ENCODE peak calls at places on chromosomes 1 and 21, in six cellular contexts. M is upper lobe of left lung, Q is HCT116, I is K562, J is HepG2, W is GM12878. V is an unnamed sample.

GRCh38 chr1:9362488-9362887 is 69.8 kb downstream of the SPSB1 start:
- ATAC-seq in M (no peak), Q (no peak), I (no peak), J (no peak), W (no peak), V (no peak)

GRCh38 chr1:63774617-63775417 is 1.0 kb downstream of the ROR1 start:
- ATAC-seq in M (peak; percentile 17), Q (no peak), I (no peak), J (peak; percentile 28), W (no peak), V (peak; percentile 43)

GRCh38 chr21:28872218-28872617 is 120.5 kb downstream of the LTN1 start:
- ATAC-seq in M (no peak), Q (no peak), I (no peak), J (no peak), W (no peak), V (no peak)

GRCh38 chr1:179800481-179800880 is 57.4 kb downstream of the FAM163A start:
- ATAC-seq in M (no peak), Q (no peak), I (no peak), J (no peak), W (no peak), V (no peak)

GRCh38 chr1:225366552-225366951 is 61.3 kb downstream of the LBR start:
- ATAC-seq in M (no peak), Q (no peak), I (peak; percentile 53), J (no peak), W (no peak), V (no peak)

GRCh38 chr21:38486221-38486620 is 12.1 kb downstream of the ERG start:
- ATAC-seq in M (peak; percentile 54), Q (no peak), I (no peak), J (no peak), W (no peak), V (no peak)

GRCh38 chr1:169701261-169701802 is 10.1 kb downstream of the SELL start:
- ATAC-seq in M (no peak), Q (no peak), I (no peak), J (no peak), W (no peak), V (no peak)

GRCh38 chr1:166870584-166870983 is 5.5 kb downstream of the TADA1 start:
- ATAC-seq in M (no peak), Q (no peak), I (no peak), J (peak; percentile 47), W (peak; percentile 15), V (no peak)

GRCh38 chr1:13541435-13542215 is 27.8 kb upstream of the LRRC38 start:
- ATAC-seq in M (no peak), Q (no peak), I (no peak), J (no peak), W (peak; percentile 55), V (no peak)

GRCh38 chr1:219773110-219773509 is 155.2 kb downstream of the SLC30A10 start:
- ATAC-seq in M (no peak), Q (no peak), I (no peak), J (no peak), W (no peak), V (no peak)

GRCh38 chr21:20257052-20257451 is 741.2 kb upstream of the NCAM2 start:
- ATAC-seq in M (no peak), Q (no peak), I (peak; percentile 63), J (no peak), W (no peak), V (no peak)

GRCh38 chr1:204493882-204494280 is 724 bp downstream of the PIK3C2B start:
- ATAC-seq in M (peak; percentile 90), Q (peak; percentile 58), I (peak; percentile 61), J (peak; percentile 80), W (peak; percentile 56), V (peak; percentile 47)

GRCh38 chr21:45074048-45074817 is at the start of gene ADARB1:
- ATAC-seq in M (peak; percentile 54), Q (peak; percentile 78), I (peak; percentile 80), J (peak; percentile 67), W (peak; percentile 43), V (peak; percentile 88)
- TF ChIP-seq POLR2AphosphoS5 in M (no peak), Q (peak; percentile 87), I (peak; percentile 92), J (peak; percentile 85), W (no peak), V (peak; percentile 70)

GRCh38 chr1:16207318-16208269 is 4.9 kb downstream of the ARHGEF19 start:
- ATAC-seq in M (no peak), Q (peak; percentile 53), I (no peak), J (no peak), W (no peak), V (no peak)

GRCh38 chr1:16205333-16205671 is 7.2 kb downstream of the ARHGEF19 start:
- ATAC-seq in M (no peak), Q (no peak), I (no peak), J (peak; percentile 1), W (no peak), V (no peak)

GRCh38 chr1:16205891-16206546 is 6.4 kb downstream of the ARHGEF19 start:
- ATAC-seq in M (no peak), Q (peak; percentile 5), I (peak; percentile 34), J (peak; percentile 30), W (peak; percentile 27), V (peak; percentile 19)

GRCh38 chr1:16208270-16208987 is 4.0 kb downstream of the ARHGEF19 start:
- ATAC-seq in M (no peak), Q (peak; percentile 18), I (no peak), J (no peak), W (no peak), V (no peak)

DNA sequence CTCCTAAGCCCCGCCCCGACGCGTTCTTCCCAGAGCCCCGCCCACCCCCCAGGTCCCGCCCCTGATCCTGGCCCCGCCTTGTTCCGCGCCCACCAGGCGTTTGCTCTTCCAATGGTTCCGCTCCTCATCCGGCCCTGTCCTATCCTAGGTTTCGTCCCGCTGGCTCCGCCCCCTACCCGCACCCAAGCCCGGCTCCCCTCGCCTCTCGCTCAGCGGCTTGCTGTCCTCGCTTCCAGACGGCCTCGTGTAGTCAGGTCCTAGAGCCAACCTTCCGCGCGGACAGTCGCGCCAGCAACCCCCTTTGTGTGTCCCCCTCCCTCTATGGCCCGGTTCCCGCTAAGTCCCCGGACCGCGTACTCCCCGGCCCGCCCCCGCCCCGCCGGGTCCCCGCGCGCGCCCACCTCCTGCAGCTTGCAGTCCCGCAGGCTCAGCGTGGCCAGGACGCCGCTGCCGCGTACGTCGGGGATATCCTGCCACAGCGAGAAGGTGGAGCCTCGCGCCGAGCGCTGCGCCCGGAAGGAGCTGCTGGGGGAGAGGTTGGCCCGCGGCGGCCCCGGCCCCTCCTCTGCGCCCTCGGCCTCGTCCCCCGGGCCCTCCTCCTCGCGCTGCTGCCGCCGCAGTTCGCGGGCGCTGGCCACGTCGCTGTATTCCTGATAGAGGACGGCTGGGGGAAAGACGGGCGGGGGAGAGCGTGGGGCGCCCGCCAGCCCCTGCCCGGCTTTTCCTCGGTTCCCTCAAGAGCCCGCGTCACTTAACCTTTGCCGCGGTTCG is 5.7 kb downstream of the ARHGEF19 start:
- ATAC-seq in M (peak; percentile 97), Q (peak; percentile 84), I (peak; percentile 94), J (peak; percentile 91), W (peak; percentile 93), V (peak; percentile 96)
- TF ChIP-seq POLR2A in M (no peak), Q (peak; percentile 63), I (peak; percentile 97), J (peak; percentile 74), W (peak; percentile 87), V (peak; percentile 44)

GRCh38 chr21:18468775-18469174 is 65.2 kb upstream of the TMPRSS15 start:
- ATAC-seq in M (no peak), Q (no peak), I (no peak), J (no peak), W (no peak), V (no peak)
- H3K4me3 ChIP-seq in M (no peak overlapping the region), Q (no peak overlapping the region), I (no peak overlapping the region), J (no peak overlapping the region), W (no peak overlapping the region), V (peak overlapping the region; percentile 12)

GRCh38 chr1:155553349-155553748 is 9.3 kb downstream of the ASH1L start:
- ATAC-seq in M (no peak), Q (no peak), I (peak; percentile 83), J (no peak), W (no peak), V (no peak)

DNA sequence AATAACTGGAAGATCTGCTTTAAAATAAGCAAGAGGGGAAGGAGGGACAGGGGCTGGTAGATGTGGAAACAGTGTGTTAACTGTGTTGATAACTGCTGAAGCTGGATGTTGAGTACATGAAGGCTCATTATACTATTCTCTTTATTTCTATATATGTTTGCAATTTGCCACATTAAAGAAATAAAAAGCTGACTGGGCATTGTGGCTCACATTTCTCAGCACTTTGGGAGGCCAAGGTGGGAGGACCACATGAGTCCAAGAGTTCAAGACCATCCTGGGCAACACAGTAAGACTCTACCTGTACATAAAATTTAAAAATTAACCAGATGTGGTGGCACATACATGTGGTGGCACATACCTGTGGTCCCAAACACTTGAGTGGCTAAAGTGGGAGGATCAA is 6.7 kb downstream of the ASH1L start:
- ATAC-seq in M (no peak), Q (no peak), I (no peak), J (no peak), W (no peak), V (no peak)
- TF ChIP-seq POLR2AphosphoS5 in M (no peak), Q (no peak), I (no peak), J (no peak), W (no peak), V (no peak)

DNA sequence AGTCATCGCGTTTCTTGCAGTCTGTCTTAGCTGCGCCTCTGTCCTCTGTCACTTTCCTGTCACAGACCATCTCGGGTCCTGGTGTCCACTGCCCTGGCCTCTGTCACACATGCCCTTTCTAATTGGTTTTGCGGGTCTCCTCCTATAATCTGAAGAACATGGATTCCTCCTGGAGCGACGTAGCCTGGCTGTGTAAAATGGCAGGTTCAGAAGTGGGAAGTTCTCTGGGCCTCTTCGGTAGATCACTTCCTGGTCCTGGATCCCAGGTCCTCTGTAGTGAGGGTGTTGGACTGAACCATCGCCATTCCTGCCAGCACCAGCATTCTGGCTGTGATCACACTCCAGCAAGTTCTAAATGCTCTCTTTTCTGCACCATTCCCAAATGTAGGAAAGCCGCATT is 857 bp downstream of the FAM3B start:
- ATAC-seq in M (no peak), Q (no peak), I (no peak), J (no peak), W (no peak), V (no peak)
- TF ChIP-seq POLR2A in M (no peak), Q (no peak), I (no peak), J (no peak), W (no peak), V (no peak)

V was measured in gastroesophageal sphincter.